ENCODE peak calls at places on chromosomes 16 and 17, in ten cellular contexts. A is nucleus accumbens, B is AG09309, M is M059J, N is CD14-positive monocyte, W is Daoy, Z is Right ventricle myocardium superior, X is KBM-7, R is RCC 7860, H is Calu3. O is an unnamed sample.

GRCh38 chr17:12463102-12463501 is 202.6 kb upstream of the MYOCD start:
- DNase-seq in R (no peak), M (peak), N (no peak), A (no peak), X (no peak), Z (no peak), H (no peak), B (peak), W (no peak), O (peak)

GRCh38 chr17:418421-418751 is 65.8 kb upstream of the RPH3AL start:
- DNase-seq in N (no peak), W (no peak), R (no peak), Z (no peak), B (no peak), H (no peak), A (no peak), M (no peak), X (peak), O (no peak)

GRCh38 chr16:51592535-51592934 is 441.5 kb upstream of the SALL1 start:
- DNase-seq in X (no peak), Z (no peak), N (no peak), A (no peak), R (no peak), H (no peak), W (no peak), B (no peak), M (no peak), O (no peak)

GRCh38 chr16:80806957-80807356 is 2.6 kb upstream of the CDYL2 start:
- DNase-seq in N (peak), Z (no peak), R (peak), X (peak), W (peak), H (no peak), A (no peak), M (peak), B (peak), O (peak)

GRCh38 chr17:35489944-35490343 is 41.4 kb upstream of the SLFN13 start:
- DNase-seq in M (no peak), R (no peak), N (no peak), H (no peak), X (no peak), A (no peak), B (no peak), Z (no peak), W (no peak), O (no peak)

GRCh38 chr16:11396241-11397048 is 51.2 kb downstream of the RMI2 start:
- DNase-seq in B (no peak), N (peak), Z (peak), X (peak), W (peak), A (no peak), M (peak), H (peak), R (peak), O (peak)

GRCh38 chr17:77829871-77830799 is 128.4 kb upstream of the TNRC6C start:
- DNase-seq in A (no peak), N (peak), B (no peak), H (no peak), Z (peak), W (peak), X (peak), R (no peak), M (peak), O (peak)

GRCh38 chr16:20675488-20676267 is 21.8 kb downstream of the ACSM1 start:
- DNase-seq in W (peak), X (no peak), H (peak), B (no peak), R (no peak), Z (peak), N (peak), A (no peak), M (peak), O (no peak)

GRCh38 chr17:4565209-4566141 is 5.1 kb upstream of the GGT6 start:
- DNase-seq in B (peak), X (peak), M (peak), Z (peak), N (no peak), R (peak), A (no peak), W (peak), H (peak), O (peak)

GRCh38 chr17:7445011-7445927 is at the start of gene CHRNB1:
- DNase-seq in M (peak), R (no peak), A (no peak), B (no peak), W (peak), N (peak), H (no peak), Z (peak), X (no peak), O (no peak)

GRCh38 chr17:69430488-69430887 is 16.0 kb downstream of the MAP2K6 start:
- DNase-seq in W (peak), M (peak), R (no peak), N (no peak), B (no peak), Z (no peak), X (peak), A (no peak), H (no peak), O (no peak)

GRCh38 chr16:4692460-4693295 is 684 bp upstream of the NUDT16L1 start:
- DNase-seq in A (no peak), X (peak), M (peak), R (no peak), B (no peak), Z (no peak), H (no peak), N (peak), W (no peak), O (no peak)

GRCh38 chr16:67779256-67780014 is 26.9 kb downstream of the RANBP10 start:
- DNase-seq in N (no peak), B (no peak), A (no peak), W (peak), Z (no peak), R (no peak), H (peak), X (no peak), M (no peak), O (no peak)

GRCh38 chr16:27083861-27084261 is 17.1 kb downstream of the C16orf82 start:
- DNase-seq in A (no peak), R (no peak), B (no peak), N (no peak), Z (no peak), H (no peak), W (no peak), M (no peak), X (no peak), O (no peak)

GRCh38 chr17:42623732-42624596 is 14.5 kb downstream of the TUBG1 start:
- DNase-seq in N (no peak), Z (no peak), B (no peak), R (peak), A (no peak), W (peak), M (peak), X (no peak), H (peak), O (no peak)

GRCh38 chr16:16096161-16096857 is 127.0 kb downstream of the ABCC6 start:
- DNase-seq in X (peak), M (no peak), N (no peak), A (no peak), H (no peak), W (no peak), R (no peak), Z (peak), B (peak), O (peak)

GRCh38 chr17:30000001-30000754 is 58.7 kb downstream of the EFCAB5 start:
- DNase-seq in Z (no peak), B (no peak), N (no peak), W (no peak), H (no peak), R (no peak), A (no peak), X (no peak), M (no peak), O (no peak)